ENCODE peak calls at places on chromosome 14, in seven cellular contexts. Q is Ammon's horn, H is small intestine, S is NCI-H1105, N is transverse colon, J is skeletal muscle cell, B is GM03348. M is an unnamed sample.

GRCh38 chr14:75249251-75249957 is 29.2 kb upstream of the FOS start:
- DNase-seq in B (no peak), Q (no peak), J (no peak), N (peak; percentile 73), H (peak; percentile 79), S (no peak), M (no peak)

GRCh38 chr14:69658664-69659261 is 47.4 kb downstream of the SUSD6 start:
- DNase-seq in S (no peak), H (peak; percentile 82), N (no peak), J (no peak), B (no peak), Q (no peak), M (no peak)

GRCh38 chr14:22448035-22448904 is 140.8 kb downstream of the DAD1 start:
- DNase-seq in B (no peak), S (no peak), N (no peak), H (no peak), J (no peak), Q (peak; percentile 31), M (no peak)

GRCh38 chr14:102777711-102778615 is 714 bp downstream of the TRAF3 start:
- DNase-seq in H (peak; percentile 42), B (peak; percentile 84), S (no peak), N (peak; percentile 26), J (no peak), Q (peak; percentile 33), M (no peak)

GRCh38 chr14:102280376-102280962 is 24.5 kb downstream of the MOK start:
- DNase-seq in J (peak; percentile 98), S (no peak), Q (no peak), B (peak; percentile 92), N (no peak), H (no peak), M (no peak)

GRCh38 chr14:93332032-93332852 is 594 bp downstream of the BTBD7 start:
- DNase-seq in Q (peak; percentile 60), B (peak; percentile 83), J (no peak), N (peak; percentile 73), S (peak; percentile 39), H (peak; percentile 57), M (peak; percentile 53)

GRCh38 chr14:58994130-58994529 is 194.3 kb upstream of the DAAM1 start:
- DNase-seq in Q (no peak), J (no peak), H (no peak), B (no peak), S (no peak), N (no peak), M (no peak)

GRCh38 chr14:105091335-105092123 is 26.3 kb upstream of the GPR132 start:
- DNase-seq in J (no peak), Q (no peak), B (peak; percentile 74), S (peak; percentile 80), H (peak; percentile 98), N (peak; percentile 94), M (no peak)

GRCh38 chr14:36281309-36281708 is 39.1 kb downstream of the MBIP start:
- DNase-seq in S (no peak), N (no peak), B (no peak), Q (no peak), J (no peak), H (no peak), M (no peak)

GRCh38 chr14:19800282-19801117 is 3.1 kb upstream of the OR4N2 start:
- DNase-seq in J (no peak), H (no peak), Q (peak; percentile 90), S (no peak), N (no peak), B (no peak), M (no peak)

GRCh38 chr14:71261206-71261605 is 353.9 kb downstream of the PCNX1 start:
- DNase-seq in S (no peak), H (no peak), J (peak; percentile 74), Q (no peak), N (no peak), B (no peak), M (no peak)